ENCODE peak calls at places on chromosomes 6 and 20, in eight cellular contexts. Q is sigmoid colon, H is GM12891, A is body of pancreas, K is Peyer's patch, Z is adrenal gland, O is A549, L is GM12892. S is an unnamed sample.

GRCh38 chr6:53961679-53962370 is 149.4 kb upstream of the MLIP start:
- DNase-seq in Q (no peak), H (no peak), A (no peak), K (no peak), Z (no peak), O (no peak), L (no peak), S (no peak)

GRCh38 chr6:34393191-34393967 is 910 bp upstream of the NUDT3 start:
- DNase-seq in Q (peak; percentile 57), H (no peak), A (no peak), K (no peak), Z (no peak), O (no peak), L (no peak), S (no peak)

GRCh38 chr6:167736486-167737204 is 90.1 kb upstream of the AFDN start:
- DNase-seq in Q (peak; percentile 51), H (no peak), A (no peak), K (no peak), Z (no peak), O (no peak), L (no peak), S (no peak)

GRCh38 chr6:133923938-133924593 is 29.0 kb upstream of the TBPL1 start:
- DNase-seq in Q (peak; percentile 74), H (no peak), A (peak; percentile 81), K (no peak), Z (peak; percentile 62), O (peak; percentile 58), L (no peak), S (peak; percentile 10)

GRCh38 chr6:63816979-63817436 is 181.4 kb downstream of the PHF3 start:
- DNase-seq in Q (no peak), H (no peak), A (no peak), K (no peak), Z (no peak), O (no peak), L (no peak), S (no peak)

GRCh38 chr6:38319259-38320255 is 320.2 kb downstream of the BTBD9 start:
- DNase-seq in Q (no peak), H (no peak), A (no peak), K (no peak), Z (no peak), O (no peak), L (no peak), S (no peak)

GRCh38 chr6:33313709-33314514 is at the start of gene TAPBP:
- DNase-seq in Q (peak; percentile 83), H (peak; percentile 63), A (peak; percentile 64), K (peak; percentile 80), Z (peak; percentile 76), O (peak; percentile 32), L (peak; percentile 77), S (peak; percentile 42)

GRCh38 chr20:52190437-52191131 is 995 bp downstream of the ZFP64 start:
- DNase-seq in Q (no peak), H (peak; percentile 53), A (peak; percentile 53), K (peak; percentile 62), Z (peak; percentile 25), O (peak; percentile 73), L (peak; percentile 53), S (peak; percentile 47)

GRCh38 chr6:14754636-14755513 is 491.0 kb upstream of the JARID2 start:
- DNase-seq in Q (no peak), H (no peak), A (no peak), K (no peak), Z (no peak), O (no peak), L (no peak), S (no peak)

GRCh38 chr6:111846061-111846460 is 27.2 kb downstream of the FYN start:
- DNase-seq in Q (no peak), H (no peak), A (no peak), K (no peak), Z (no peak), O (no peak), L (no peak), S (no peak)

GRCh38 chr20:63103402-63104311 is 96.9 kb upstream of the BHLHE23 start:
- DNase-seq in Q (no peak), H (no peak), A (no peak), K (no peak), Z (no peak), O (no peak), L (no peak), S (no peak)

GRCh38 chr6:45633272-45633908 is 255.7 kb upstream of the SUPT3H start:
- DNase-seq in Q (no peak), H (no peak), A (no peak), K (no peak), Z (no peak), O (no peak), L (no peak), S (no peak)

GRCh38 chr6:138334000-138334399 is 43.7 kb upstream of the SMIM28 start:
- DNase-seq in Q (no peak), H (no peak), A (no peak), K (no peak), Z (no peak), O (no peak), L (no peak), S (no peak)

DNA sequence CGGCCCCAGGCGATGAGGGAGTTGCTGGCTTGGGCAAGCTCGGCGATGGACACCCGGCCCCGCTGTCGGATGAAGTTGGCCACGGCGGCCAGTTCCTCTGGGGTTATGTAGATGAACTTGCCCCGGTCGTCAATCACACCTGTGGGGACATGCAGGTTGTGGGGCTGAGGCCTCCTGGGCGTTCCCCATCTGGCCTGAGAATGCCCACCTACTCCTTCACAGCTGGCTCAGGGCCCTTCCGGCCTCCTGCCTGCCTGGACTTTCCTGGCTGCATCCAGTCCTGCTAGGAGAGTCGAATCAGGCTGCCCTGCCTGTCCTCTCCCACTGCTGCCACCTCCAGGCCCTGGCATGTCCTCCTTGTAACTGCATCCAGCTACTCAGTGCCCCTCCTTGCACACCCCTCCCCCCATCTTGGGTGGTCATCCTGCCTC is 13.8 kb downstream of the DDRGK1 start:
- DNase-seq in Q (no peak), H (no peak), A (no peak), K (no peak), Z (no peak), O (no peak), L (peak; percentile 5), S (no peak)
- TF ChIP-seq POLR2A in Q (no peak), H (no peak), A (no peak), K (no peak), Z (no peak), O (no peak), L (no peak), S (no peak)

DNA sequence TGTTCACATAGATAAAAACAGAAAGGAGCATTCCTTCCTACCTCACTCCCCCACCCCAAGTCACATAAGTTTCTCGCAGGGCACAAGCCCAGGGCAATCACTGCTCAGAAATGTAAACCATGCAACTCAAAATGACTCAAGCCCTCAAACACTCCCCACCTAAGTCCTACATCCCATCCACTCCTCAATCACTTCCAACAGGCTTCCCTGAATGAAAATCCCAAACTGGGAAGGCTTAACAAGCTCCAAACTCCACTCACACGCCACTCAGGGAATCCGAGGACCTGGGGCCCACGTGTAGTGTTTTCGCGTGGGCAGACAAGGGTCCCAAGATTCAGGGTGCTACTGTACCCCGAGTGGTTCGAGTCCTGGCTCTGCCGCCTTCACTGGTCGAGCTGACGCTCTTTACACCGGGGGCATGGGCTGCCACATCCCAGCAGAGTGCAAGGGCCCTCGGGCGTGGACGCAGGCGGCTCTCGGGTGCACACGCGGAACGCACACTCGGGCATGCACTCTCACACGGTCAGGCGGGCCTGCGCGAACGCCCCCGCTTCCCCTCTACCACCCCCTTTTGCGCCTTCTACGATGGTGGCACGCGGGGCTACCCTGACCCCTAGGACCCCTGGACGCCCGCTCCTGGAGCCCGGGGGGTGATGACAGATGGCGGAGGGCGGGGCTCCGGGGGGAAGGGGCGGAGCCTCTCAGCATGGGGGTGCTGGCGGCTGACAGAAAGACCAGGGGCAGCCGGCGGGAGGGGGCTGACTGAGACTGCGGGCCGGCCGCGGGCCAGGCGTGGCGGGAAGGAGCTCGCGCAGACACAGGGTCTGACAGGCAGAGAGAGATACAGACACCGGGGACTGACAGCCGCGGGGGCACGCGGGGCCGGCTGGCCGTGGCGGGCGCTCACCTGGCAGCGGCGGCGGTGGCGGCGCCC is 662 bp downstream of the ZHX3 start:
- DNase-seq in Q (peak; percentile 89), H (peak; percentile 79), A (peak; percentile 86), K (peak; percentile 85), Z (peak; percentile 65), O (peak; percentile 87), L (peak; percentile 84), S (peak; percentile 83)
- TF ChIP-seq POLR2A in Q (no peak), H (no peak), A (peak; percentile 9), K (no peak), Z (no peak), O (no peak), L (no peak), S (no peak)

GRCh38 chr20:50151034-50151743 is 2.3 kb downstream of the PEDS1 start:
- DNase-seq in Q (no peak), H (no peak), A (peak; percentile 70), K (no peak), Z (no peak), O (no peak), L (no peak), S (no peak)

GRCh38 chr20:50153500-50154377 is at the start of gene PEDS1:
- DNase-seq in Q (peak; percentile 96), H (peak; percentile 99), A (peak; percentile 93), K (peak; percentile 95), Z (peak; percentile 93), O (peak; percentile 98), L (peak; percentile 99), S (peak; percentile 95)

GRCh38 chr20:50153153-50153499 is 397 bp downstream of the PEDS1 start:
- DNase-seq in Q (peak; percentile 82), H (no peak), A (no peak), K (no peak), Z (no peak), O (no peak), L (no peak), S (no peak)

GRCh38 chr20:50149481-50150254 is 3.9 kb downstream of the PEDS1 start:
- DNase-seq in Q (no peak), H (no peak), A (peak; percentile 80), K (no peak), Z (no peak), O (no peak), L (no peak), S (no peak)

DNA sequence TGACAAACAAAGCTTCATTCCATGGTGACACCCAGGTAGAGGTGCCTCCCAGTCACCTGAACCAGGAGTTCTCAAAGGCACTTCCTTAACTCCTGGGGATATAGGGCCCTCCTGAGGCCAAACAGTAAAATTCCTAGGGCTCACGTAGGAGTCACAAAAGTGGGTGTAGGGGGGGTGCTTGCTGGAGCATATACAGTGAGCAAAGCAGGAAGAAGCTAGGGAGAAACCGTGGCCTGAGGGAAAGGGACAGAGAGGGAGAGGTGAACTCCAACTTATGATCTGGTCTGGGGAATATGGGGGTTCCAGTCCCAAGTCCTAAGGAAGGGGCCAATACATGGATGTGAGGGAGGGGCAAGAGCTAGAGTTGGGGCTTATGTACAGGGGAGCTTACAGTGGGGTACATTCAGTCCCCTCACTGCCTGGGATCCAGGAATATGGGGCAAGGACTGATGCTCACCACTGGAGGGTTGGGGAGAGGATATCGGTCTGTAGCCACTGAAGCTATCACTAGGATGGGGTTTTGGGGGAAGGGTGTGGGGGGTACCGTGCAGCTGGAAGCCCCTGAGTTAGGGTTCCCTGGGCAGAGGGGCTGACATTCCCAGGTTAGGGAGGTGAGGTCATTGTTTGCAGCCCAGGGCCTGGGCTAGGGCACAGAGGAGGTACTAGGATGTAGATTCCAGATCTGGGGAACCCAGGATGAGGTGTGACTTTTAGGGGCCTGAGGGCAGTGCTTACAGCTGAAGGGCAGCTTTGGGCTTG is 950 bp downstream of the PEDS1 start:
- DNase-seq in Q (no peak), H (no peak), A (peak; percentile 38), K (no peak), Z (no peak), O (no peak), L (no peak), S (no peak)
- TF ChIP-seq POLR2A in Q (no peak), H (no peak), A (no peak), K (no peak), Z (no peak), O (no peak), L (no peak), S (no peak)

GRCh38 chr20:3045816-3046676 is at the start of gene MRPS26:
- DNase-seq in Q (peak; percentile 93), H (peak; percentile 96), A (peak; percentile 92), K (peak; percentile 95), Z (peak; percentile 92), O (peak; percentile 94), L (peak; percentile 93), S (peak; percentile 94)
- TF ChIP-seq POLR2A in Q (peak; percentile 41), H (no peak), A (peak; percentile 66), K (peak; percentile 62), Z (no peak), O (peak; percentile 83), L (peak; percentile 66), S (peak; percentile 64)

S was measured in H54.